ENCODE peak calls at places on chromosomes 3 and 15, in nine cellular contexts. One of them, this sample, is unnamed. For H3K4me1, the result is how much of the 10 kb centered on the place peaks cover.

GRCh38 chr3:22225161-22225560 is 474.2 kb upstream of the ZNF385D start:
- DNase-seq in psoas muscle: no peak
- DNase-seq in pancreas: no peak
- DNase-seq in endodermal cell: no peak
- DNase-seq in left ventricle myocardium inferior: no peak
- DNase-seq in uterus: no peak
- DNase-seq in OCI-LY7: no peak
- DNase-seq in A549: no peak
- DNase-seq in SJSA1: no peak
- DNase-seq in this sample: no peak

GRCh38 chr3:61562042-61562809 is 855 bp downstream of the PTPRG start:
- DNase-seq in psoas muscle: peak
- DNase-seq in pancreas: peak
- DNase-seq in endodermal cell: no peak
- DNase-seq in left ventricle myocardium inferior: peak
- DNase-seq in uterus: no peak
- DNase-seq in OCI-LY7: no peak
- DNase-seq in A549: peak
- DNase-seq in SJSA1: peak
- DNase-seq in this sample: no peak

GRCh38 chr15:73924258-73924921 is 1.9 kb upstream of the LOXL1 start:
- DNase-seq in psoas muscle: peak
- DNase-seq in pancreas: no peak
- DNase-seq in endodermal cell: peak
- DNase-seq in left ventricle myocardium inferior: peak
- DNase-seq in uterus: peak
- DNase-seq in OCI-LY7: no peak
- DNase-seq in A549: peak
- DNase-seq in SJSA1: peak
- DNase-seq in this sample: no peak

GRCh38 chr3:73086071-73086494 is 24.6 kb downstream of the EBLN2 start:
- DNase-seq in psoas muscle: peak
- DNase-seq in pancreas: peak
- DNase-seq in endodermal cell: peak
- DNase-seq in left ventricle myocardium inferior: no peak
- DNase-seq in uterus: peak
- DNase-seq in OCI-LY7: peak
- DNase-seq in A549: peak
- DNase-seq in SJSA1: peak
- DNase-seq in this sample: peak

GRCh38 chr15:78628227-78628626 is 7.4 kb upstream of the CHRNA3 start:
- DNase-seq in psoas muscle: no peak
- DNase-seq in pancreas: no peak
- DNase-seq in endodermal cell: no peak
- DNase-seq in left ventricle myocardium inferior: no peak
- DNase-seq in uterus: no peak
- DNase-seq in OCI-LY7: no peak
- DNase-seq in A549: no peak
- DNase-seq in SJSA1: no peak
- DNase-seq in this sample: no peak

GRCh38 chr3:124599147-124599765 is 131.0 kb upstream of the UMPS start:
- DNase-seq in psoas muscle: no peak
- DNase-seq in pancreas: no peak
- DNase-seq in endodermal cell: no peak
- DNase-seq in left ventricle myocardium inferior: no peak
- DNase-seq in uterus: no peak
- DNase-seq in OCI-LY7: no peak
- DNase-seq in A549: no peak
- DNase-seq in SJSA1: no peak
- DNase-seq in this sample: no peak

GRCh38 chr3:11953350-11953749 is 50.8 kb upstream of the SYN2 start:
- DNase-seq in psoas muscle: no peak
- DNase-seq in pancreas: no peak
- DNase-seq in endodermal cell: no peak
- DNase-seq in left ventricle myocardium inferior: no peak
- DNase-seq in uterus: no peak
- DNase-seq in OCI-LY7: no peak
- DNase-seq in A549: no peak
- DNase-seq in SJSA1: no peak
- DNase-seq in this sample: no peak

GRCh38 chr3:23600178-23600577 is 205.6 kb upstream of the UBE2E1 start:
- DNase-seq in psoas muscle: no peak
- DNase-seq in pancreas: no peak
- DNase-seq in endodermal cell: no peak
- DNase-seq in left ventricle myocardium inferior: no peak
- DNase-seq in uterus: no peak
- DNase-seq in OCI-LY7: no peak
- DNase-seq in A549: no peak
- DNase-seq in SJSA1: peak
- DNase-seq in this sample: no peak

GRCh38 chr3:13111173-13111873 is 38.1 kb upstream of the IQSEC1 start:
- DNase-seq in psoas muscle: no peak
- DNase-seq in pancreas: no peak
- DNase-seq in endodermal cell: peak
- DNase-seq in left ventricle myocardium inferior: no peak
- DNase-seq in uterus: no peak
- DNase-seq in OCI-LY7: peak
- DNase-seq in A549: no peak
- DNase-seq in SJSA1: no peak
- DNase-seq in this sample: peak

GRCh38 chr3:89560546-89560945 is 453.1 kb downstream of the EPHA3 start:
- DNase-seq in psoas muscle: no peak
- DNase-seq in pancreas: no peak
- DNase-seq in endodermal cell: no peak
- DNase-seq in left ventricle myocardium inferior: no peak
- DNase-seq in uterus: no peak
- DNase-seq in OCI-LY7: no peak
- DNase-seq in A549: no peak
- DNase-seq in SJSA1: no peak
- DNase-seq in this sample: no peak

GRCh38 chr3:55790596-55791350 is 303.7 kb upstream of the WNT5A start:
- DNase-seq in psoas muscle: no peak
- DNase-seq in pancreas: no peak
- DNase-seq in endodermal cell: no peak
- DNase-seq in left ventricle myocardium inferior: no peak
- DNase-seq in uterus: no peak
- DNase-seq in OCI-LY7: no peak
- DNase-seq in A549: no peak
- DNase-seq in SJSA1: peak
- DNase-seq in this sample: no peak

GRCh38 chr3:39273119-39273518 is 6.7 kb downstream of the CX3CR1 start:
- DNase-seq in psoas muscle: no peak
- DNase-seq in pancreas: no peak
- DNase-seq in endodermal cell: peak
- DNase-seq in left ventricle myocardium inferior: no peak
- DNase-seq in uterus: no peak
- DNase-seq in OCI-LY7: no peak
- DNase-seq in A549: no peak
- DNase-seq in SJSA1: no peak
- DNase-seq in this sample: no peak

GRCh38 chr15:100017140-100017539 is 283.9 kb upstream of the LYSMD4 start:
- DNase-seq in psoas muscle: no peak
- DNase-seq in pancreas: no peak
- DNase-seq in endodermal cell: peak
- DNase-seq in left ventricle myocardium inferior: no peak
- DNase-seq in uterus: no peak
- DNase-seq in OCI-LY7: no peak
- DNase-seq in A549: no peak
- DNase-seq in SJSA1: no peak
- DNase-seq in this sample: no peak

GRCh38 chr3:53109822-53110771 is 20.1 kb downstream of the RFT1 start:
- DNase-seq in psoas muscle: peak
- DNase-seq in pancreas: no peak
- DNase-seq in endodermal cell: peak
- DNase-seq in left ventricle myocardium inferior: peak
- DNase-seq in uterus: peak
- DNase-seq in OCI-LY7: peak
- DNase-seq in A549: peak
- DNase-seq in SJSA1: no peak
- DNase-seq in this sample: peak

GRCh38 chr3:141876891-141877561 is 583 bp downstream of the ATP1B3 start:
- DNase-seq in psoas muscle: peak
- DNase-seq in pancreas: peak
- DNase-seq in endodermal cell: peak
- DNase-seq in left ventricle myocardium inferior: peak
- DNase-seq in uterus: peak
- DNase-seq in OCI-LY7: peak
- DNase-seq in A549: no peak
- DNase-seq in SJSA1: peak
- DNase-seq in this sample: peak

GRCh38 chr3:121818578-121818977 is 16.3 kb downstream of the IQCB1 start:
- DNase-seq in psoas muscle: no peak
- DNase-seq in pancreas: no peak
- DNase-seq in endodermal cell: no peak
- DNase-seq in left ventricle myocardium inferior: no peak
- DNase-seq in uterus: no peak
- DNase-seq in OCI-LY7: no peak
- DNase-seq in A549: no peak
- DNase-seq in SJSA1: no peak
- DNase-seq in this sample: no peak

DNA sequence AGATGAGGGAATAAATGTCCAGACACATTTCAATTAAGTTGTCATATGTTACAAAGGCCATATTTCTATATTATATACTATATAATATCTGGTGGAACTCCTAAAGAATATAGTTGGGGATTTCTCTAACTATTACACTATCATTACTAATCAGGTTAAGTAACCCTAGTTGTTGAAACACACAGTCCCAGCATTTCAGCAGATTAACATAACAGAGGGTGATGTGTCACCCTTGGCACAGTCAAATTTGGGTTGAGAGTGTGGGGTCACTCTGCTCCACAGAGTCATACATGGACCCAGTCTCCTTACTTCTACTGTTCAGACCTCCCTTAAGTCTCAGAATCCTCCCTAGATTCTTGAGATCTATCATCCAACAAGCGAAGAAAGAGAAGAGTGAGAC is 496.4 kb upstream of the MDFIC2 start:
- DNase-seq in psoas muscle: no peak
- DNase-seq in pancreas: no peak
- DNase-seq in endodermal cell: no peak
- DNase-seq in left ventricle myocardium inferior: no peak
- DNase-seq in uterus: no peak
- DNase-seq in OCI-LY7: no peak
- DNase-seq in A549: no peak
- DNase-seq in SJSA1: no peak
- DNase-seq in this sample: no peak
- H3K27ac ChIP-seq in psoas muscle: no peak
- H3K27ac ChIP-seq in pancreas: no peak
- H3K27ac ChIP-seq in endodermal cell: no peak
- H3K27ac ChIP-seq in left ventricle myocardium inferior: no peak
- H3K27ac ChIP-seq in uterus: no peak
- H3K27ac ChIP-seq in OCI-LY7: no peak
- H3K27ac ChIP-seq in A549: no peak
- H3K27ac ChIP-seq in SJSA1: no peak
- H3K27ac ChIP-seq in this sample: no peak

GRCh38 chr3:172317984-172318383 is 130.3 kb downstream of the GHSR start:
- DNase-seq in psoas muscle: peak
- DNase-seq in pancreas: no peak
- DNase-seq in endodermal cell: no peak
- DNase-seq in left ventricle myocardium inferior: peak
- DNase-seq in uterus: peak
- DNase-seq in OCI-LY7: no peak
- DNase-seq in A549: peak
- DNase-seq in SJSA1: peak
- DNase-seq in this sample: no peak
- H3K4me1 ChIP-seq in psoas muscle: half or more
- H3K4me1 ChIP-seq in pancreas: under half
- H3K4me1 ChIP-seq in endodermal cell: under half
- H3K4me1 ChIP-seq in left ventricle myocardium inferior: half or more
- H3K4me1 ChIP-seq in uterus: half or more
- H3K4me1 ChIP-seq in OCI-LY7: under half
- H3K4me1 ChIP-seq in A549: half or more
- H3K4me1 ChIP-seq in SJSA1: half or more
- H3K4me1 ChIP-seq in this sample: under half

GRCh38 chr3:80769683-80770082 is 991.8 kb downstream of the GBE1 start:
- DNase-seq in psoas muscle: no peak
- DNase-seq in pancreas: no peak
- DNase-seq in endodermal cell: no peak
- DNase-seq in left ventricle myocardium inferior: no peak
- DNase-seq in uterus: no peak
- DNase-seq in OCI-LY7: no peak
- DNase-seq in A549: no peak
- DNase-seq in SJSA1: no peak
- DNase-seq in this sample: no peak

GRCh38 chr3:80771085-80771484 is 990.4 kb downstream of the GBE1 start:
- DNase-seq in psoas muscle: no peak
- DNase-seq in pancreas: peak
- DNase-seq in endodermal cell: no peak
- DNase-seq in left ventricle myocardium inferior: no peak
- DNase-seq in uterus: no peak
- DNase-seq in OCI-LY7: no peak
- DNase-seq in A549: no peak
- DNase-seq in SJSA1: no peak
- DNase-seq in this sample: no peak

GRCh38 chr3:80770106-80771079 is 991.1 kb downstream of the GBE1 start:
- DNase-seq in psoas muscle: no peak
- DNase-seq in pancreas: peak
- DNase-seq in endodermal cell: no peak
- DNase-seq in left ventricle myocardium inferior: no peak
- DNase-seq in uterus: no peak
- DNase-seq in OCI-LY7: no peak
- DNase-seq in A549: no peak
- DNase-seq in SJSA1: no peak
- DNase-seq in this sample: no peak

DNA sequence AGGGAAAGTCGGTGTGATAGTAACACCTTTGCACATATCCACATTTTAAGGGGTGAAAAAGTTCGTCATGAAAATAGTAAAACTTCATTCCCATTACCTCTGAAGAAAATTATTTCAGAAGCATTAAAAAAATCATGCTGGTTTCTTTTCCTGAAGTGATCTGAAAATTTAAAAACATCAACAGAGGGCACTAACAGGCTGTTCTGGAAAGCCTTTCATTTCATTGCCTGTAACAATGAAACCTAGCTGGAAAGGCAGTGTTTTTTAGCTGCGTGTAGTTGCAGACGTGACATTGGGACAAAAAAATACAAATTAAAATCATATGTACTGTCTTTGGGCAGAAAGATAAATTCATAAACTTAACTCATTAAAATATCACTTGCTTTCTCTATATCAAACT is 993.8 kb downstream of the GBE1 start:
- DNase-seq in psoas muscle: no peak
- DNase-seq in pancreas: no peak
- DNase-seq in endodermal cell: no peak
- DNase-seq in left ventricle myocardium inferior: no peak
- DNase-seq in uterus: no peak
- DNase-seq in OCI-LY7: no peak
- DNase-seq in A549: no peak
- DNase-seq in SJSA1: no peak
- DNase-seq in this sample: no peak
- H3K4me3 ChIP-seq in psoas muscle: no peak
- H3K4me3 ChIP-seq in pancreas: no peak
- H3K4me3 ChIP-seq in endodermal cell: no peak
- H3K4me3 ChIP-seq in left ventricle myocardium inferior: no peak
- H3K4me3 ChIP-seq in uterus: no peak
- H3K4me3 ChIP-seq in OCI-LY7: no peak
- H3K4me3 ChIP-seq in A549: no peak
- H3K4me3 ChIP-seq in SJSA1: no peak
- H3K4me3 ChIP-seq in this sample: no peak

DNA sequence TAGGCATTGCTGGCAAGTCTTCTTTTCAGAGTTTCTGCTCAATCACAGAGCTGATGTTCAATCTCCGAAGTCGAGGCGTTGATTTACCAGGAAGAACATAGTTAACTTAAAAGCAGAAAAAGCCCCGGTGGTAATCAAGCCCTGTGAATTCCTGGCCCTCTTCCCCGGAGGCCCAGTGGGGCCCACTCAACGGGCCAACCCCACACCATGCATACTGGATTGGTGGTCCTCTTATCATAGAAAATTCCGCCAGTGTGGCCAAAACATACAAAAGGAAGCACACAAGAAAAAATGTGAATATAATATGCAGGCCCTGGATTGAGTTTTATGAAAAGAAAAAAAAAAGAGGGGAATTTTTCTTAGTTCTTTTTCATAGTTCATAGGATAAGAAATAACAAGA is 873.0 kb upstream of the NR2F2 start:
- DNase-seq in psoas muscle: no peak
- DNase-seq in pancreas: no peak
- DNase-seq in endodermal cell: no peak
- DNase-seq in left ventricle myocardium inferior: peak
- DNase-seq in uterus: no peak
- DNase-seq in OCI-LY7: no peak
- DNase-seq in A549: no peak
- DNase-seq in SJSA1: peak
- DNase-seq in this sample: no peak
- H3K27ac ChIP-seq in psoas muscle: no peak
- H3K27ac ChIP-seq in pancreas: no peak
- H3K27ac ChIP-seq in endodermal cell: no peak
- H3K27ac ChIP-seq in left ventricle myocardium inferior: peak
- H3K27ac ChIP-seq in uterus: peak
- H3K27ac ChIP-seq in OCI-LY7: no peak
- H3K27ac ChIP-seq in A549: no peak
- H3K27ac ChIP-seq in SJSA1: peak
- H3K27ac ChIP-seq in this sample: no peak